ENCODE peak calls at places on chromosomes 11 and 22, in five cellular contexts. T is endothelial cell of umbilical vein, V is neural progenitor cell, J is left ventricle myocardium inferior, W is HCT116. L is an unnamed sample.

GRCh38 chr11:78841451-78842060 is 266.9 kb upstream of the NARS2 start:
- DNase-seq in T (no peak), V (no peak), J (no peak), W (no peak), L (no peak)

GRCh38 chr22:42313804-42314581 is 43.5 kb upstream of the TCF20 start:
- DNase-seq in T (peak; percentile 15), V (peak; percentile 91), J (peak; percentile 45), W (peak; percentile 75), L (peak; percentile 46)

GRCh38 chr11:84899740-84900139 is 727.4 kb downstream of the DLG2 start:
- DNase-seq in T (no peak), V (peak; percentile 66), J (no peak), W (peak; percentile 24), L (peak; percentile 50)

GRCh38 chr11:49995559-49995958 is 13.2 kb upstream of the OR4C12 start:
- DNase-seq in T (peak; percentile 6), V (peak; percentile 45), J (no peak), W (peak; percentile 46), L (peak; percentile 51)

GRCh38 chr11:35031869-35032268 is 107.1 kb upstream of the CD44 start:
- DNase-seq in T (peak; percentile 20), V (no peak), J (no peak), W (no peak), L (peak; percentile 13)

GRCh38 chr11:72589802-72590761 is 84.1 kb downstream of the PDE2A start:
- DNase-seq in T (peak; percentile 35), V (peak; percentile 83), J (peak; percentile 43), W (no peak), L (peak; percentile 47)

GRCh38 chr11:118633319-118633690 is 25.9 kb downstream of the PHLDB1 start:
- DNase-seq in T (no peak), V (no peak), J (no peak), W (no peak), L (no peak)

GRCh38 chr11:78798567-78799170 is 224.0 kb upstream of the NARS2 start:
- DNase-seq in T (peak; percentile 59), V (peak; percentile 79), J (peak; percentile 72), W (peak; percentile 28), L (peak; percentile 77)

GRCh38 chr11:45530776-45531175 is 134.6 kb downstream of the CHST1 start:
- DNase-seq in T (no peak), V (no peak), J (no peak), W (no peak), L (no peak)

GRCh38 chr11:72541224-72541974 is 107.1 kb upstream of the CLPB start:
- DNase-seq in T (no peak), V (no peak), J (no peak), W (no peak), L (no peak)

GRCh38 chr11:66011239-66011784 is 496 bp upstream of the CST6 start:
- DNase-seq in T (no peak), V (no peak), J (no peak), W (peak; percentile 91), L (peak; percentile 36)

GRCh38 chr11:2213384-2213842 is 41.8 kb upstream of the TH start:
- DNase-seq in T (no peak), V (peak; percentile 54), J (peak; percentile 15), W (no peak), L (no peak)

GRCh38 chr22:47994045-47994444 is 1231.6 kb downstream of the TBC1D22A start:
- DNase-seq in T (no peak), V (no peak), J (no peak), W (no peak), L (no peak)

GRCh38 chr22:35971418-35972119 is 57.1 kb downstream of the RBFOX2 start:
- DNase-seq in T (peak; percentile 61), V (no peak), J (no peak), W (no peak), L (peak; percentile 66)

GRCh38 chr11:95453616-95454118 is 222.7 kb upstream of the SESN3 start:
- DNase-seq in T (no peak), V (no peak), J (peak; percentile 61), W (peak; percentile 6), L (no peak)

GRCh38 chr11:75270896-75271415 is 30.4 kb downstream of the TPBGL start:
- DNase-seq in T (peak; percentile 23), V (peak; percentile 41), J (peak; percentile 3), W (peak; percentile 13), L (peak; percentile 50)

GRCh38 chr22:19631899-19632670 is 82.2 kb upstream of the SEPTIN5 start:
- DNase-seq in T (peak; percentile 53), V (peak; percentile 78), J (no peak), W (peak; percentile 55), L (peak; percentile 48)

GRCh38 chr11:131909426-131910200 is 539.2 kb downstream of the NTM start:
- DNase-seq in T (no peak), V (no peak), J (no peak), W (no peak), L (no peak)

GRCh38 chr11:11969380-11970215 is 38.8 kb downstream of the DKK3 start:
- DNase-seq in T (no peak), V (no peak), J (peak; percentile 46), W (no peak), L (no peak)

GRCh38 chr11:93895106-93895862 is 44.9 kb upstream of the VSTM5 start:
- DNase-seq in T (peak; percentile 40), V (peak; percentile 84), J (no peak), W (peak; percentile 59), L (peak; percentile 89)

GRCh38 chr11:35235944-35236666 is 97.1 kb downstream of the CD44 start:
- DNase-seq in T (no peak), V (no peak), J (no peak), W (peak; percentile 61), L (no peak)

GRCh38 chr22:44025171-44026065 is 1.3 kb downstream of the PARVB start:
- DNase-seq in T (peak; percentile 21), V (no peak), J (peak; percentile 64), W (no peak), L (no peak)

GRCh38 chr11:17498475-17498874 is 21.8 kb upstream of the ABCC8 start:
- DNase-seq in T (no peak), V (peak; percentile 62), J (no peak), W (no peak), L (peak; percentile 19)
- TF ChIP-seq CTCF in T (no peak), V (peak; percentile 59), J (no peak), W (no peak), L (peak; percentile 41)

GRCh38 chr11:6603287-6604080 is at the start of the genes ILK and RRP8:
- DNase-seq in T (peak; percentile 93), V (peak; percentile 96), J (peak; percentile 93), W (peak; percentile 68), L (peak; percentile 92)
- TF ChIP-seq CTCF in T (no peak), V (peak; percentile 24), J (peak; percentile 51), W (no peak), L (peak; percentile 50)

GRCh38 chr11:104841973-104842372 is 56.3 kb downstream of the CASP12 start:
- DNase-seq in T (no peak), V (no peak), J (no peak), W (no peak), L (no peak)
- TF ChIP-seq CTCF in T (no peak), V (no peak), J (no peak), W (no peak), L (no peak)

DNA sequence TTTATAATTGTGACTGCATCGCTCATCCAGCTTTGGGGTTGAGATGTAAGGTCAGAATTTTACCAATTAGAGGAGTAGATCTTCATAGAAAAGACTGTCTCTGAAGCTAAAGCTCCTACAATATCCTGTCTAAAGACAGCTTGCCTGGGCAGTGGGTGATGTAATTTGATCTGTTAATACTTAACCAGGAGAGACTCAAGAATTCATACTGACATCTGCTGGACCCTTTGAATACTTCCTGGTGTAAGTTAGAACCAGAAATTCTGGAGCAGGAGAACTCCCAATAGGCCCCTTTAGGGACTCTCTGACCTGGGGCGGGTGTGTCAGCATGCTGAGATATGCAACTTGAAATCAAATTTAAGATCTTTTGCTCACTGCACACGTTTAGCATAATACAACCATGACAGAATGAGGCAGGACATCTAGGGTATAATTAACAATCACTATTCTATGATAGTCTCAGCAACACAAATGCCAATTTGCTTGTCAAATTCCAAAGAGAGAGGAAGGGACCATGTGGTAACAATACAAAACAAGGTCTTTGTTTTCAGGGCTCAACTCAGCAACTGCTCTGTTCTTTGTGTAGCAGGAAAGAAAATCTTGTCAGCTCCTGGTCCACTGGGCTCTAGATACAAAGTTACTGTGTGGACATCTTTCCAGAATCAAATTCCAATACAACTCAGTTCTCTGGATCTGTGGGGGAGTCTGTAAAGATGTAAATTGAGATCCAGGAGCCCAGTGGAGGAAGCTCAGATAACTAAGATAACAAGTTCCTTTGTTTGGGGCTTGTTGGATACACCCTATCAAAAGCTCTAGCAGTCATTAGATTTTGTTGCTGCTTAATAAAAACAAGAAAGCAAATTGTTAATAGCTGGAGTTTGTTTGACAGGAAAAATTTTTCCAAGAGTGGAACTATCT is 144.0 kb downstream of the INSC start:
- DNase-seq in T (no peak), V (peak; percentile 37), J (no peak), W (peak; percentile 51), L (peak; percentile 67)
- TF ChIP-seq CTCF in T (no peak), V (peak; percentile 29), J (no peak), W (peak; percentile 36), L (peak; percentile 39)

DNA sequence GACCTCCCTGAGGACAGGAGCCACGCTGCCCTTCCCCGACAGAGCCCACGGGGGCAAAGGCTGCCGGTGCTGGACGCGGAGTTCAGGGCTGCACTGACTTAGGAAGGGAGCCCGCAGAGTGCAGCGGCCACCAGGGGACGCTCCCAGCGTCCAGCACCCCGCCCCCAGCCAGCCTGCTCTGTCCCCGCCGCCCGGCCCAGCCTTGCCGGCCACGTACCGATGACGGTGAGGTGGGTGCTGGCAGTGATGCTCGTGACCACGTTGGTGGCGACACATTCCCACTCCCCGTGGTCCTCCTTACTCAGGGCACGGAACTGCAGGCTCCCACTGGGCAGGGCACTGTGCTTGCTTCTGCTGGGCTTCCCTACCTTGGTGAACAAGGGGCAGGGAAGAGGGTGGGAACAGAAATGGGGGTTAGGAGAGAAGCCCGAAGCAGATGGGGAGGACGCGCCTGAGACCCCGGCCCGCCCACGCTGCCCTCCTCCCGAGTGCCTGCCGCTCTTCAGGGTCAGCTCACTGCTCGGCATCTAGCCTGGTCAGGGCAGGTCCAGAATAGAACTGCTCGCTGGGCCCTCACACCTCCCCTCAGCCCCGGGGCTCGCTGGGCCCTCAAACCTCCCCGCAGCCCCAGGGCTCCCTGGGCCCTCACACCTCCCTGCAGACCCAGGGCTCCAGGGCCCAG is 25.9 kb downstream of the IGSF9B start:
- DNase-seq in T (no peak), V (peak; percentile 74), J (no peak), W (no peak), L (peak; percentile 5)
- TF ChIP-seq CTCF in T (peak; percentile 55), V (peak; percentile 63), J (peak; percentile 55), W (peak; percentile 71), L (peak; percentile 33)

GRCh38 chr11:113806403-113806802 is 26.8 kb downstream of the CLDN25 start:
- DNase-seq in T (peak; percentile 30), V (peak; percentile 80), J (no peak), W (peak; percentile 12), L (peak; percentile 53)
- TF ChIP-seq CTCF in T (peak; percentile 65), V (peak; percentile 79), J (peak; percentile 56), W (peak; percentile 64), L (peak; percentile 75)

GRCh38 chr11:60836866-60837510 is 4.9 kb upstream of the CCDC86 start:
- DNase-seq in T (no peak), V (no peak), J (no peak), W (no peak), L (no peak)

GRCh38 chr11:60840711-60841430 is 1.0 kb upstream of the CCDC86 start:
- DNase-seq in T (peak; percentile 67), V (no peak), J (peak; percentile 53), W (no peak), L (peak; percentile 94)

GRCh38 chr11:60834742-60835141 is 7.2 kb upstream of the CCDC86 start:
- DNase-seq in T (no peak), V (no peak), J (no peak), W (no peak), L (no peak)

GRCh38 chr11:60835472-60835871 is 6.4 kb upstream of the CCDC86 start:
- DNase-seq in T (peak; percentile 83), V (no peak), J (no peak), W (no peak), L (no peak)

GRCh38 chr11:60838132-60838531 is 3.8 kb upstream of the CCDC86 start:
- DNase-seq in T (no peak), V (peak; percentile 35), J (no peak), W (peak; percentile 10), L (peak; percentile 40)
- TF ChIP-seq CTCF in T (no peak), V (peak; percentile 44), J (peak; percentile 34), W (peak; percentile 45), L (peak; percentile 50)